ENCODE peak calls at places on chromosomes 2 and 18, in five cellular contexts. F is K562; S is astrocyte; W is activated effector memory CD4-positive, alpha-beta T cell treated with anti-CD3 and anti-CD28 coated beads, Interleukin-2, amount 50 U/mL, for 16 hours; Z is C1 segment of cervical spinal cord. A is an unnamed sample.

GRCh38 chr2:85760872-85761271 is 7.1 kb downstream of the ATOH8 start:
- DNase-seq in Z (no peak), S (no peak), W (no peak), F (no peak), A (no peak)

GRCh38 chr18:45384137-45384998 is 230.9 kb upstream of the SLC14A2 start:
- DNase-seq in F (peak; percentile 55), Z (no peak), S (peak; percentile 25), W (peak; percentile 66), A (peak; percentile 48)

GRCh38 chr2:10931710-10932255 is 20.0 kb downstream of the KCNF1 start:
- DNase-seq in Z (peak; percentile 10), S (peak; percentile 79), F (no peak), W (no peak), A (peak; percentile 60)

GRCh38 chr18:20963027-20963426 is 148.6 kb downstream of the ROCK1 start:
- DNase-seq in W (no peak), Z (no peak), F (no peak), S (no peak), A (no peak)

GRCh38 chr2:117785740-117786139 is 28.8 kb upstream of the DDX18 start:
- DNase-seq in Z (no peak), W (no peak), F (peak; percentile 42), S (peak; percentile 16), A (peak; percentile 63)

GRCh38 chr2:236843061-236843460 is 242.6 kb upstream of the COPS8 start:
- DNase-seq in F (no peak), Z (no peak), W (no peak), S (no peak), A (no peak)

GRCh38 chr2:158113896-158114295 is 12.2 kb downstream of the UPP2 start:
- DNase-seq in F (no peak), S (no peak), Z (no peak), W (no peak), A (no peak)

GRCh38 chr2:219737270-219737691 is 109.9 kb downstream of the SLC4A3 start:
- DNase-seq in S (peak; percentile 12), F (no peak), Z (no peak), W (no peak), A (peak; percentile 27)

GRCh38 chr18:61582205-61582710 is 249.0 kb downstream of the CDH20 start:
- DNase-seq in F (no peak), Z (no peak), S (no peak), W (no peak), A (no peak)

GRCh38 chr2:127957240-127957639 is 70.6 kb downstream of the SAP130 start:
- DNase-seq in F (no peak), W (no peak), Z (no peak), S (no peak), A (no peak)

A was measured in ELR.